ENCODE peak calls at places on chromosomes 2 and 18, in four cellular contexts. V, H, L and G are unnamed samples.

GRCh38 chr2:236177604-236177966 is 9.4 kb upstream of the GBX2 start:
- DNase-seq in V (peak), H (peak), L (peak), G (peak)

GRCh38 chr2:239216251-239216613 is 184.6 kb downstream of the HDAC4 start:
- DNase-seq in V (no peak), H (no peak), L (no peak), G (no peak)

GRCh38 chr2:237894986-237895543 is 35.6 kb downstream of the RAMP1 start:
- DNase-seq in V (no peak), H (no peak), L (no peak), G (no peak)

GRCh38 chr2:110735366-110735765 is 3.0 kb downstream of the ACOXL start:
- DNase-seq in V (no peak), H (no peak), L (peak), G (no peak)

GRCh38 chr2:121648206-121648605 is 1.1 kb downstream of the CLASP1 start:
- DNase-seq in V (no peak), H (no peak), L (no peak), G (no peak)

GRCh38 chr2:237299897-237300296 is 114.1 kb downstream of the COL6A3 start:
- DNase-seq in V (no peak), H (no peak), L (no peak), G (no peak)

GRCh38 chr2:120401275-120402069 is 55.5 kb downstream of the INHBB start:
- DNase-seq in V (no peak), H (peak), L (no peak), G (no peak)

GRCh38 chr2:179860255-179861026 is 971 bp downstream of the ZNF385B start:
- DNase-seq in V (no peak), H (peak), L (peak), G (peak)

GRCh38 chr2:25851740-25852503 is 26.4 kb downstream of the ASXL2 start:
- DNase-seq in V (peak), H (no peak), L (no peak), G (peak)

GRCh38 chr2:150784389-150784788 is 296.9 kb upstream of the RND3 start:
- DNase-seq in V (no peak), H (no peak), L (no peak), G (no peak)

GRCh38 chr2:8710951-8711350 is 29.1 kb downstream of the ID2 start:
- DNase-seq in V (no peak), H (no peak), L (no peak), G (no peak)

GRCh38 chr2:83081835-83082522 is 1377.1 kb downstream of the SUCLG1 start:
- DNase-seq in V (peak), H (no peak), L (no peak), G (peak)

GRCh38 chr18:13587937-13588336 is 138.4 kb downstream of the FAM210A start:
- DNase-seq in V (no peak), H (no peak), L (no peak), G (no peak)

GRCh38 chr18:69484699-69485396 is 84.2 kb downstream of the DOK6 start:
- DNase-seq in V (no peak), H (no peak), L (peak), G (no peak)

GRCh38 chr2:96156926-96157648 is 11.8 kb upstream of the DUSP2 start:
- DNase-seq in V (no peak), H (no peak), L (no peak), G (no peak)

GRCh38 chr2:69177785-69178636 is 165.0 kb downstream of the ANTXR1 start:
- DNase-seq in V (peak), H (peak), L (peak), G (peak)

GRCh38 chr18:72458256-72458655 is 85.9 kb downstream of the CBLN2 start:
- DNase-seq in V (no peak), H (no peak), L (no peak), G (no peak)

GRCh38 chr2:227908266-227909054 is 37.0 kb downstream of the DAW1 start:
- DNase-seq in V (no peak), H (no peak), L (no peak), G (no peak)

GRCh38 chr2:121095257-121096080 is 189.5 kb downstream of the TFCP2L1 start:
- DNase-seq in V (peak), H (peak), L (peak), G (peak)

GRCh38 chr2:204177977-204178522 is 241.5 kb downstream of the ICOS start:
- DNase-seq in V (peak), H (peak), L (peak), G (no peak)

GRCh38 chr2:39568561-39569006 is 97.1 kb upstream of the TMEM178A start:
- DNase-seq in V (no peak), H (no peak), L (no peak), G (no peak)

GRCh38 chr2:8223731-8224678 is 457.9 kb upstream of the ID2 start:
- DNase-seq in V (no peak), H (no peak), L (no peak), G (no peak)

GRCh38 chr2:40220177-40220925 is 231.5 kb downstream of the SLC8A1 start:
- DNase-seq in V (no peak), H (no peak), L (no peak), G (no peak)

GRCh38 chr2:218273908-218274249 is 3.6 kb downstream of the PNKD start:
- DNase-seq in V (no peak), H (no peak), L (no peak), G (no peak)

GRCh38 chr2:36433311-36434217 is 78.0 kb downstream of the CRIM1 start:
- DNase-seq in V (no peak), H (no peak), L (no peak), G (no peak)

GRCh38 chr2:62465741-62466500 is 40.1 kb downstream of the TMEM17 start:
- DNase-seq in V (no peak), H (peak), L (no peak), G (no peak)

GRCh38 chr2:207014424-207014823 is 75.1 kb downstream of the CPO start:
- DNase-seq in V (no peak), H (no peak), L (no peak), G (no peak)

GRCh38 chr2:216351172-216351925 is 20.9 kb downstream of the MARCHF4 start:
- DNase-seq in V (no peak), H (peak), L (no peak), G (no peak)

GRCh38 chr18:3384664-3385189 is 65.2 kb upstream of the TGIF1 start:
- DNase-seq in V (no peak), H (no peak), L (no peak), G (no peak)

GRCh38 chr2:1995987-1996386 is 251.7 kb upstream of the PXDN start:
- DNase-seq in V (no peak), H (no peak), L (no peak), G (no peak)

GRCh38 chr2:182117203-182117602 is 131.6 kb downstream of the PPP1R1C start:
- DNase-seq in V (no peak), H (no peak), L (no peak), G (no peak)

GRCh38 chr2:22737144-22737543 is 647.8 kb upstream of the KLHL29 start:
- DNase-seq in V (no peak), H (no peak), L (no peak), G (no peak)

GRCh38 chr2:38260469-38260868 is 116.6 kb downstream of the ATL2 start:
- DNase-seq in V (no peak), H (no peak), L (no peak), G (no peak)

GRCh38 chr2:160464017-160464416 is 29.6 kb downstream of the RBMS1 start:
- DNase-seq in V (no peak), H (no peak), L (no peak), G (no peak)

GRCh38 chr2:160464996-160465395 is 28.6 kb downstream of the RBMS1 start:
- DNase-seq in V (no peak), H (no peak), L (no peak), G (no peak)

GRCh38 chr2:160463245-160463644 is 30.4 kb downstream of the RBMS1 start:
- DNase-seq in V (no peak), H (no peak), L (no peak), G (no peak)

GRCh38 chr2:160467086-160467485 is 26.5 kb downstream of the RBMS1 start:
- DNase-seq in V (no peak), H (no peak), L (no peak), G (no peak)

DNA sequence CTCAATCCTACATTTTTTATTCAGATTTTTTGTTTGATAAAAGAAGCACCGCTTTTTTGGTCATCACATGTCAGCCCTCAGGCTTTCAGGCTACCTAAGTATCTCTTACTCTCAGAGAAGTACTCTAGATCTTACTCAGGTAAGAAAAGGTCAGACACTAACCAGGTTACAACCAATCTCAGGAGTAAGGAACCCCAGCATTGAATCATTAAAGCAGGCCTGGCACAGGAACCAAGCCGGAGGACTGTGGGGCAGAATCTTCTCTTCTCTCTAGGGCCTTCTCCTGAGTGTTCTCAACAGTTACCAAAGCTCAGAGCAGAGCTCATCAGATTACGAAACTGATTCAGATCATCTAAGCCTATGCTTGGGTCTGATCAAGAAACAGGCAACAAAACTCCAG is 28.2 kb downstream of the RBMS1 start:
- DNase-seq in V (no peak), H (no peak), L (no peak), G (no peak)
- TF ChIP-seq TEAD4 in V (no peak), H (no peak), L (no peak), G (no peak)

GRCh38 chr2:241049739-241050623 is 51.6 kb downstream of the SNED1 start:
- DNase-seq in V (peak), H (peak), L (peak), G (peak)

GRCh38 chr2:241050624-241051577 is 51.2 kb downstream of the MTERF4 start:
- DNase-seq in V (no peak), H (no peak), L (no peak), G (peak)

GRCh38 chr2:241052677-241053360 is 49.3 kb downstream of the MTERF4 start:
- DNase-seq in V (no peak), H (peak), L (peak), G (no peak)

GRCh38 chr2:241053576-241054251 is 48.4 kb downstream of the MTERF4 start:
- DNase-seq in V (no peak), H (no peak), L (no peak), G (no peak)

DNA sequence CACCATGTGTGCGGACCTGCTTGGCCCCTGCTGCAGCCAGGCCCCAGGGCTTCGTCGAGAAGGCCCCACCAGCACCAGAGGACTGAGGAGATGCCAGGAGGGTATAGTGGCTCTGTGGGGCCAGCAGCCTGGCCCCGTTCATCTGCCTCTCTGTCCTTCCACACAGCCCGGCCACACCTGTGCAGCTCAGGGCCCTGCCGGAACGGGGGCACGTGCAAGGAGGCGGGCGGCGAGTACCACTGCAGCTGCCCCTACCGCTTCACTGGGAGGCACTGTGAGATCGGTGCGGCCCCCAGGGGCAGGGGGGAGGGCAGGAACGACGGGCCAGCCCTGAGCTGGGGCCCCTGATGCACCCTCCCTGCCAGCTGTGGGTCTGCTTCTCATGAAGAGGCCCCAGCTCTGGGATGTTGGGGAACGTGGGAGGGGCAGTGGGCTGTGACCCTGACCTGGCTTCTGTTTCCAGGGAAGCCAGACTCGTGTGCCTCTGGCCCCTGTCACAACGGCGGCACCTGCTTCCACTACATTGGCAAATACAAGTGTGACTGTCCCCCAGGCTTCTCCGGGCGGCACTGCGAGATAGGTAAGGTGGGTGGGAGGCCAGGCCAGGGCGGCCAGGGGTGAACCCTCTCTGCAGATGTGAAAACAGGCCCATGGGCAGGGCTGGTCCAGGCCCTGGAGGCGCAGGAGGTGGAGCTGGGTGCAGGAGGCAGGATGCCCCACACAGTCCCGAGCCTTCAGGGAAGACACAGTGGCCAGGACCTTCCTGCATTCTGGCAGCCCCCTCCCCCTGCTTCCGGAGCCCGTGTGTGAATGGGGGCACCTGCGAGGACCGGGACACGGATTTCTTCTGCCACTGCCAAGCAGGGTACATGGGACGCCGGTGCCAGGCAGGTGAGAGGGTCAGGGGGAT is 50.3 kb downstream of the MTERF4 start:
- DNase-seq in V (no peak), H (peak), L (no peak), G (peak)
- TF ChIP-seq TEAD4 in V (no peak), H (no peak), L (no peak), G (no peak)

DNA sequence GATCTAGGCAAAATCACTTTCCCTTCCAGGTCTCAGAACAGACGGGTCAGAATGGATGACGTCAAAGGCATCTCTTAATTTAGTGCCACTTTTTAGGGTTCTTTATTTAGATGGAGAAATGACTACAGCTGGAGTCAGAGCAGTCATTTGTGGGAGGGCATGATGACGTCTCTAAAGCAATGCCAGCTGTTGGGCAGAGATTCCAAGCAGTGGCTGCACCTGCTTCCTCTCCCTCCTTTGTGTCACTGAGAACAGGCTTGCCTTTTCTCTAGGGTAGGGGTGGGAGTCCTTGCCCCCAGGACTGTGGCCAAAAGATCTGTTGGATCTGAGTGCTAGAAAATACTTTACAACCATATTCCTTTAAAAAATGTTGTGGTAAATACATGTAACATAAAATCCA is 28.7 kb upstream of the SKOR2 start:
- DNase-seq in V (no peak), H (no peak), L (no peak), G (no peak)
- TF ChIP-seq TEAD4 in V (no peak), H (no peak), L (no peak), G (no peak)

DNA sequence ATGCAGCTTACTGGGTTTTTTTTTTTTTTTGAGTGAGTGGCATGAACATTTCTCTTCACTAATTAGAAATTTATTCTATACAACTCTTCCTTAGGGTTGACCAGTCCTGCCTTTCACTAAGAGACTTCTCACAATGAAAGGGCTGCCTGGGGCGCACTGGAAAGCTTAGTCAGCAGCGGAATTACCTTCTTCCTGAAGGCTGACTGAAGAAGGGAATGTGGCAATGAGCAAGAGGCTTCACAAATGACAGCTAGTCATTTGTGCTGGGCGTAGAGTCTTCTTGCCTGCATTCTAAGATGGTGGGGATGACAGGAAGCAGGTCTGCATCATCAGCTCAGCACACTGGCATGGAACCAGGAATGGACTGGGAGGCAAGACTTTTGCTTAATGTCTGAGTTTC is 15.6 kb upstream of the SCN3A start:
- DNase-seq in V (no peak), H (no peak), L (no peak), G (no peak)
- TF ChIP-seq TEAD4 in V (no peak), H (no peak), L (no peak), G (no peak)

GRCh38 chr2:56448999-56449431 is 265.2 kb downstream of the CCDC85A start:
- DNase-seq in V (no peak), H (no peak), L (no peak), G (no peak)

GRCh38 chr2:56450083-56450482 is 266.3 kb downstream of the CCDC85A start:
- DNase-seq in V (no peak), H (no peak), L (no peak), G (no peak)

GRCh38 chr2:56449449-56449860 is 265.7 kb downstream of the CCDC85A start:
- DNase-seq in V (no peak), H (no peak), L (no peak), G (no peak)

GRCh38 chr2:56448403-56448998 is 264.7 kb downstream of the CCDC85A start:
- DNase-seq in V (no peak), H (no peak), L (no peak), G (no peak)

GRCh38 chr2:56444339-56444738 is 260.5 kb downstream of the CCDC85A start:
- DNase-seq in V (no peak), H (no peak), L (no peak), G (no peak)
- TF ChIP-seq TEAD4 in V (no peak), H (no peak), L (no peak), G (no peak)

GRCh38 chr2:53220969-53221368 is 546.6 kb upstream of the CHAC2 start:
- DNase-seq in V (no peak), H (no peak), L (no peak), G (no peak)

GRCh38 chr2:53216805-53217204 is 550.8 kb upstream of the CHAC2 start:
- DNase-seq in V (no peak), H (no peak), L (no peak), G (no peak)

GRCh38 chr2:53211201-53211774 is 556.3 kb upstream of the CHAC2 start:
- DNase-seq in V (no peak), H (no peak), L (no peak), G (no peak)

DNA sequence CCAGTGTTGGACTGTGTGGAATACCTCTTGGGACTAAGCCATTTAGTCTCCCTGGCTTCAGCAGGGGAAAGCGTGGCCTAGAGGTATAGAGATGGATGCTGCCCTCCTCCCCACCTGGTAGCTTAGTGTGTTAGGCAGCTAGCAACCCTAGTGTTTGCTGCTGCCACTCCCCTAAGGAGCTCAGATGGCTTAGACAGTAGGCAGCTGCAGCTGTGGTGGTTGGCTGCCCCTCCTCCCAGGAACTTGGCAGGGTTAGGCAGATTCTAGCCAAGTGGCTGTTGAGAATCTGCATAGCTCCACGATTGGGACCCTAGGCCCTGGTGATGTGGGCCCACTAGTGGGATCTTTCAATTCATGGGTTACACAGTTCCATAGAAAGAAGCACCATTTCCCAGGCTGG is 550.4 kb upstream of the CHAC2 start:
- DNase-seq in V (no peak), H (no peak), L (no peak), G (no peak)
- TF ChIP-seq TEAD4 in V (no peak), H (no peak), L (no peak), G (no peak)

DNA sequence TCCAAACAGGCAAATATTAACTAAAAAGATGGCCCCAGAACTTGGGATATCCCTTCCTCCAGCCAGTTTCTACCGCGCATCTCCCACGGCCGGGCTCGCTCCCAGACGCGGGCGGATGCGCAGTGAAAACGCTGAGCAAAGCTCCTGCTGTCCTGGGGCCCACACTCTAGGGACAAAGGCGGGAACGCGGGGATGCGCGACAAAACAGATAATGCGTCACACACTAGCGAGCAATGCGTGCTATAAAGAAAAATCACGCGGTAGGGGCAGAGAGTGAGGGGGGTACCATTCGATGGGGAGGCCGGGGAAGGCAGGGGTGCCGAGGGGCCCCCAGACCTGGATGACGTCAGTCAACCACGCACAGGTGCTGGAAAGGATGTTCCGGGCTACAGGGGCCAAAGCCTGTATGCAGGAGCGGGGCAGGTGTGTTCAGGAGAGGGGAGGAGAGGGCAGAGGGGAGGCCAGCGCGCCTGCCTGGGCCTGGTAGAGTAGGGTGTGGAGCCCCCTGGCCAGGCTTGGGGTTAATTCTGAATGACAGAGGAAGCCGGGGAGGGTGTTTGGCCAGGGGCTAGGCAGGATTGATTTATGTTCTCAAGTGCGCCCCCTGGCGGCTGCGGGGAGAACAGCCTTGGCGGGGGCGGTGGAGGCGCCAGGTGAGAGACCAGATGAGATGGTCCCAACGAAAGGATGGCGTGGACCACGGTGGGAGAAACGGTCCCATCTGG is 14.9 kb upstream of the ITM2C start:
- DNase-seq in V (peak), H (peak), L (peak), G (no peak)
- TF ChIP-seq TEAD4 in V (no peak), H (no peak), L (no peak), G (no peak)

GRCh38 chr2:18830962-18831361 is 241.6 kb upstream of the NT5C1B start:
- DNase-seq in V (no peak), H (no peak), L (no peak), G (peak)
- TF ChIP-seq TEAD4 in V (no peak), H (no peak), L (no peak), G (no peak)